ENCODE peak calls at places on chromosome 22, in eight cellular contexts. E is suprapubic skin; V is posterior cingulate gyrus; S is PC-3; O is stimulated activated CD4-positive, alpha-beta T cell treated with anti-CD3 and anti-CD28 coated beads, Interleukin-12 subunit alpha, Interleukin-12 subunit beta, amount 100 ng/mL, for 48 hours; W is HAP-1; C is heart left ventricle; H is astrocyte of the cerebellum. Z is an unnamed sample.
A peak's percentile ranks its signal among the peaks of the same experiment; 100 is the strongest.

GRCh38 chr22:24046024-24046423 is 34.9 kb downstream of the CABIN1 start:
- DNase-seq in H (no peak), O (no peak), S (peak; percentile 31), C (no peak), W (no peak), V (no peak), E (no peak), Z (no peak)

GRCh38 chr22:42330953-42331525 is 60.6 kb upstream of the TCF20 start:
- DNase-seq in O (no peak), W (peak; percentile 42), S (no peak), C (no peak), E (no peak), V (peak; percentile 94), H (no peak), Z (no peak)

GRCh38 chr22:48627203-48627602 is 1200.5 kb downstream of the BRD1 start:
- DNase-seq in S (no peak), C (no peak), V (peak; percentile 93), E (no peak), H (peak; percentile 3), O (no peak), W (no peak), Z (no peak)

GRCh38 chr22:36225333-36225922 is 13.9 kb downstream of the APOL2 start:
- DNase-seq in E (no peak), V (no peak), H (no peak), C (no peak), O (no peak), W (no peak), S (no peak), Z (no peak)

GRCh38 chr22:37267128-37267587 is 15.2 kb upstream of the CYTH4 start:
- DNase-seq in E (no peak), O (peak; percentile 74), V (peak; percentile 92), W (peak; percentile 81), S (peak; percentile 57), C (peak; percentile 32), H (no peak), Z (peak; percentile 81)

GRCh38 chr22:29992341-29993275 is 87.7 kb upstream of the HORMAD2 start:
- DNase-seq in W (no peak), H (no peak), S (peak; percentile 9), V (no peak), E (no peak), O (no peak), C (no peak), Z (no peak)

GRCh38 chr22:23939017-23939357 is 22.0 kb downstream of the GSTT2B start:
- DNase-seq in W (no peak), C (no peak), S (no peak), E (no peak), H (no peak), O (no peak), V (no peak), Z (no peak)

GRCh38 chr22:30250713-30251267 is 4.2 kb upstream of the LIF start:
- DNase-seq in E (no peak), W (no peak), O (no peak), V (peak; percentile 67), H (no peak), C (no peak), S (peak; percentile 78), Z (peak; percentile 73)

GRCh38 chr22:23180301-23180892 is at the start of gene BCR:
- DNase-seq in V (peak; percentile 96), O (no peak), C (peak; percentile 76), E (no peak), S (peak; percentile 65), H (no peak), W (peak; percentile 72), Z (peak; percentile 68)

GRCh38 chr22:29093501-29093921 is 20.7 kb downstream of the KREMEN1 start:
- DNase-seq in W (no peak), H (peak; percentile 19), E (no peak), O (no peak), V (no peak), S (no peak), C (no peak), Z (no peak)

GRCh38 chr22:49292909-49293308 is 534.8 kb downstream of the BRD1 start:
- DNase-seq in E (no peak), S (no peak), V (peak; percentile 29), W (no peak), C (no peak), O (no peak), H (no peak), Z (no peak)

GRCh38 chr22:32175751-32176644 is 16.9 kb upstream of the C22orf42 start:
- DNase-seq in W (no peak), S (no peak), H (no peak), O (no peak), V (peak; percentile 89), E (peak; percentile 63), C (no peak), Z (peak; percentile 29)

GRCh38 chr22:19110064-19110458 is 12.2 kb downstream of the DGCR2 start:
- DNase-seq in O (no peak), C (no peak), W (no peak), E (peak; percentile 31), V (no peak), H (no peak), S (no peak), Z (no peak)

GRCh38 chr22:25153961-25154685 is 45.5 kb upstream of the CRYBB3 start:
- DNase-seq in O (no peak), C (peak; percentile 68), S (peak; percentile 69), W (no peak), V (no peak), E (peak; percentile 86), H (peak; percentile 45), Z (no peak)

GRCh38 chr22:42868751-42869251 is 11.7 kb upstream of the ARFGAP3 start:
- DNase-seq in H (peak; percentile 67), E (no peak), V (peak; percentile 93), W (no peak), S (no peak), C (peak; percentile 71), O (no peak), Z (no peak)

GRCh38 chr22:29945435-29945834 is 62.5 kb downstream of the MTMR3 start:
- DNase-seq in C (no peak), O (no peak), H (no peak), W (no peak), E (no peak), S (no peak), V (peak; percentile 16), Z (no peak)

GRCh38 chr22:45314789-45315188 is 5.1 kb downstream of the FAM118A start:
- DNase-seq in W (no peak), V (no peak), S (no peak), O (no peak), E (no peak), H (no peak), C (no peak), Z (no peak)

GRCh38 chr22:39727541-39727940 is 157.0 kb downstream of the CACNA1I start:
- DNase-seq in C (no peak), H (no peak), E (peak; percentile 63), S (peak; percentile 35), V (no peak), O (no peak), W (no peak), Z (no peak)

GRCh38 chr22:25404923-25405853 is 159.3 kb upstream of the GRK3 start:
- DNase-seq in W (peak; percentile 72), C (peak; percentile 85), E (no peak), V (peak; percentile 97), S (peak; percentile 60), H (no peak), O (peak; percentile 37), Z (peak; percentile 74)

GRCh38 chr22:26558246-26558895 is 31.6 kb downstream of the TPST2 start:
- DNase-seq in O (no peak), H (peak; percentile 28), V (no peak), S (no peak), E (no peak), C (no peak), W (no peak), Z (no peak)

GRCh38 chr22:29479417-29480261 is at the start of gene NEFH:
- DNase-seq in C (no peak), H (no peak), O (no peak), E (no peak), V (peak; percentile 93), S (no peak), W (no peak), Z (no peak)

GRCh38 chr22:37771702-37772427 is 35.9 kb upstream of the GCAT start:
- DNase-seq in E (no peak), H (no peak), W (no peak), S (no peak), V (no peak), C (no peak), O (no peak), Z (no peak)

GRCh38 chr22:38570841-38571364 is 920 bp upstream of the DMC1 start:
- DNase-seq in V (peak; percentile 96), S (peak; percentile 35), H (no peak), C (peak; percentile 45), E (no peak), W (peak; percentile 48), O (peak; percentile 14), Z (peak; percentile 56)

GRCh38 chr22:46761539-46762237 is 762 bp upstream of the TBC1D22A start:
- DNase-seq in V (peak; percentile 6), O (no peak), C (no peak), S (no peak), W (no peak), H (no peak), E (no peak), Z (peak; percentile 24)

GRCh38 chr22:49303781-49304461 is 523.8 kb downstream of the BRD1 start:
- DNase-seq in C (no peak), W (no peak), O (no peak), S (no peak), V (peak; percentile 81), E (peak; percentile 76), H (no peak), Z (no peak)

GRCh38 chr22:25786165-25786564 is 44.2 kb downstream of the MYO18B start:
- DNase-seq in S (no peak), W (no peak), C (no peak), O (no peak), E (no peak), H (no peak), V (no peak), Z (no peak)

GRCh38 chr22:47084226-47084625 is 321.8 kb downstream of the TBC1D22A start:
- DNase-seq in C (no peak), E (peak; percentile 40), O (no peak), H (no peak), W (no peak), S (no peak), V (no peak), Z (no peak)

GRCh38 chr22:46149998-46150549 is at the start of gene PPARA:
- DNase-seq in C (peak; percentile 93), S (peak; percentile 69), V (peak; percentile 98), O (peak; percentile 77), E (peak; percentile 93), H (no peak), W (peak; percentile 92), Z (peak; percentile 87)

GRCh38 chr22:30280495-30280894 is 8.8 kb downstream of the CASTOR1 start:
- DNase-seq in V (no peak), E (no peak), O (no peak), H (no peak), S (no peak), C (no peak), W (no peak), Z (no peak)

GRCh38 chr22:49992921-49993648 is 19.5 kb downstream of the IL17REL start:
- DNase-seq in E (peak; percentile 79), S (peak; percentile 60), C (no peak), H (no peak), O (no peak), V (peak; percentile 98), W (peak; percentile 74), Z (peak; percentile 83)

GRCh38 chr22:22748297-22748743 is 103.9 kb downstream of the GGTLC2 start:
- DNase-seq in E (no peak), S (peak; percentile 64), V (no peak), C (peak; percentile 34), O (peak; percentile 36), W (peak; percentile 61), H (peak; percentile 9), Z (peak; percentile 63)

Z was measured in activated CD4-positive, alpha-beta memory T cell treated with anti-CD3 and anti-CD28 coated beads for 36 hours.